ENCODE peak calls at places on chromosome 19, in six cellular contexts. I is left ventricle myocardium inferior, M is hepatocyte, W is stomach, R is foreskin keratinocyte, T is PC-3. E is an unnamed sample.
A peak's percentile ranks its signal among the peaks of the same experiment; 100 is the strongest.

GRCh38 chr19:43526884-43527859 is at the start of gene ETHE1:
- DNase-seq in I (peak; percentile 88), M (peak; percentile 87), W (peak; percentile 84), R (peak; percentile 60), T (peak; percentile 54), E (peak; percentile 79)

GRCh38 chr19:1104452-1105216 is 840 bp downstream of the GPX4 start:
- DNase-seq in I (peak; percentile 80), M (peak; percentile 93), W (peak; percentile 69), R (no peak), T (peak; percentile 70), E (peak; percentile 64)

GRCh38 chr19:34712606-34713261 is 21.3 kb upstream of the ZNF181 start:
- DNase-seq in I (no peak), M (peak; percentile 83), W (peak; percentile 52), R (peak; percentile 30), T (peak; percentile 77), E (peak; percentile 64)

GRCh38 chr19:48556163-48556562 is 4.2 kb downstream of the SULT2B1 start:
- DNase-seq in I (no peak), M (peak; percentile 82), W (no peak), R (peak; percentile 46), T (peak; percentile 72), E (peak; percentile 79)

GRCh38 chr19:18867751-18868150 is 28.2 kb downstream of the CERS1 start:
- DNase-seq in I (no peak), M (no peak), W (no peak), R (no peak), T (no peak), E (no peak)

GRCh38 chr19:34217952-34218817 is 36.2 kb upstream of the GARRE1 start:
- DNase-seq in I (no peak), M (peak; percentile 24), W (peak; percentile 39), R (peak; percentile 71), T (peak; percentile 96), E (peak; percentile 44)

GRCh38 chr19:42919757-42920079 is 2.0 kb upstream of the PSG6 start:
- DNase-seq in I (no peak), M (no peak), W (no peak), R (no peak), T (no peak), E (no peak)

GRCh38 chr19:10104665-10105221 is 1.4 kb upstream of the PPAN start:
- DNase-seq in I (no peak), M (no peak), W (no peak), R (no peak), T (no peak), E (no peak)

GRCh38 chr19:2063824-2064223 is 12.8 kb upstream of the MKNK2 start:
- DNase-seq in I (no peak), M (no peak), W (no peak), R (no peak), T (no peak), E (no peak)

GRCh38 chr19:28126499-28126898 is 1086.5 kb downstream of the UQCRFS1 start:
- DNase-seq in I (no peak), M (no peak), W (no peak), R (no peak), T (no peak), E (no peak)

GRCh38 chr19:12777217-12778019 is 2.1 kb upstream of the HOOK2 start:
- DNase-seq in I (peak; percentile 82), M (peak; percentile 91), W (peak; percentile 81), R (no peak), T (peak; percentile 89), E (peak; percentile 73)

GRCh38 chr19:41599175-41599966 is 23.4 kb downstream of the CEACAM21 start:
- DNase-seq in I (no peak), M (no peak), W (peak; percentile 15), R (no peak), T (no peak), E (no peak)

GRCh38 chr19:45352914-45353796 is 12.6 kb downstream of the KLC3 start:
- DNase-seq in I (no peak), M (no peak), W (no peak), R (no peak), T (no peak), E (no peak)

GRCh38 chr19:1172353-1173159 is 1.5 kb downstream of the SBNO2 start:
- DNase-seq in I (no peak), M (peak; percentile 68), W (peak; percentile 63), R (no peak), T (peak; percentile 58), E (no peak)

GRCh38 chr19:49863254-49863934 is 4.0 kb downstream of the PNKP start:
- DNase-seq in I (no peak), M (no peak), W (no peak), R (no peak), T (no peak), E (no peak)

GRCh38 chr19:42311612-42312160 is 1.4 kb upstream of the TMEM145 start:
- DNase-seq in I (no peak), M (no peak), W (no peak), R (no peak), T (no peak), E (no peak)

GRCh38 chr19:46546194-46546896 is 50.7 kb upstream of the PNMA8B start:
- DNase-seq in I (no peak), M (peak; percentile 86), W (peak; percentile 60), R (peak; percentile 41), T (peak; percentile 28), E (peak; percentile 62)

GRCh38 chr19:40718774-40719391 is 2.0 kb downstream of the ITPKC start:
- DNase-seq in I (peak; percentile 52), M (peak; percentile 89), W (peak; percentile 92), R (peak; percentile 90), T (peak; percentile 72), E (peak; percentile 87)

DNA sequence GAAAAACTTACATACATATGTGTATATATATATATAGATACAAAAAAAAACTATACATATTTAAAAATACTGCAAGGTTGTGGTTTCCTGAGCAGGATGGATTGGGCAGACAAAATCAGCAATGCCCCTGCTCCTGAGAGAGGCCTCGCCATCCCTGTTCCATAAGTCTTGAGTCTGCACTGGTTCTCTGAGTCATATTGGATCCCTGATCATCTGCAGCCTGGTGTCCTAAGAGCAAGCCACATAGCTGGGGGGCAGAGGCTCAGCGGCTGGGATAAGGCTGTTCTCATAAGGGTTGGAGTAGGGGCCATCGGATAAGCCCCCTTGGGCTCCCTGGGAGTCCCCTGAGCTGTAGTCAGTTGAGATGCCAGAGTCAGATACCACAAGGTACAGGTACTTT is 3.3 kb downstream of the SWSAP1 start:
- DNase-seq in I (no peak), M (no peak), W (no peak), R (no peak), T (peak; percentile 33), E (no peak)
- H3K27ac ChIP-seq in I (no peak overlapping the region), M (no peak overlapping the region), W (peak overlapping the region; percentile 22), R (no peak overlapping the region), T (peak overlapping the region; percentile 73), E (peak overlapping the region; percentile 96)

DNA sequence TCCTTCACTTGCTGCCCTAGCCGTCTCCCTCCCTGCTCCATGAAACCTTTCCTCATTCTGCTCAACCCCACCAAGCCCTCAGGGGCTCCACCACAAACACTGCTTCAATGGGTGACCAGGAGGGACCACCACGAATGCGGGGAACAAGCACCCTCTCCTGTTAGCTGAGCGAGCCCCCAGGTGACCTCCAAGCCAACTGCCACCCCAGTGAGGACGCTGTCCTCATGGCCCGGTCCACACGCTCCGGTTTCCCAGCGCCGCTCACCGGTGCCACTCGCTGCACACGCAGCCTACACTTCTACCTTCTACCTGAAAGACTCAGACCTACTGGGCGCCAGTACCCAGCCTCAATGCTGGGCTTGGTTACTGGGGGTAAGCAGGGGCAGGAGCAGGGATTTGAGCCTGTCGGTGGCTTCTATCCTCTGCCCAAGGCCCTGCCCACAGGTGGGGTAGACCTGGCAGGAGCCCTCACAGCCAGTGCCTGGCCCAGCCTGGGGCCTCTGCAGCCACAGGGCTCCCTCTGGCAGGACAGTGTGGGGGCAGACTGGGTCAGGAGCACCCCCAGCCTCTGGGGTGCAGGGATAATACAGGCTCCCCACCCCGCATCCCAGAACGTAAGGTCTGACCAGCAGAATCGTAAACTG is 704 bp upstream of the TMEM86B start:
- DNase-seq in I (no peak), M (no peak), W (no peak), R (no peak), T (no peak), E (no peak)
- H3K27ac ChIP-seq in I (peak overlapping the region; percentile 67), M (peak overlapping the region; percentile 97), W (peak overlapping the region; percentile 74), R (no peak overlapping the region), T (no peak overlapping the region), E (peak overlapping the region; percentile 32)

GRCh38 chr19:53982611-53983010 is 8.8 kb upstream of the CACNG6 start:
- DNase-seq in I (peak; percentile 55), M (peak; percentile 67), W (peak; percentile 59), R (no peak), T (peak; percentile 67), E (no peak)
- H3K27ac ChIP-seq in I (no peak overlapping the region), M (no peak overlapping the region), W (no peak overlapping the region), R (no peak overlapping the region), T (no peak overlapping the region), E (peak overlapping the region; percentile 96)

DNA sequence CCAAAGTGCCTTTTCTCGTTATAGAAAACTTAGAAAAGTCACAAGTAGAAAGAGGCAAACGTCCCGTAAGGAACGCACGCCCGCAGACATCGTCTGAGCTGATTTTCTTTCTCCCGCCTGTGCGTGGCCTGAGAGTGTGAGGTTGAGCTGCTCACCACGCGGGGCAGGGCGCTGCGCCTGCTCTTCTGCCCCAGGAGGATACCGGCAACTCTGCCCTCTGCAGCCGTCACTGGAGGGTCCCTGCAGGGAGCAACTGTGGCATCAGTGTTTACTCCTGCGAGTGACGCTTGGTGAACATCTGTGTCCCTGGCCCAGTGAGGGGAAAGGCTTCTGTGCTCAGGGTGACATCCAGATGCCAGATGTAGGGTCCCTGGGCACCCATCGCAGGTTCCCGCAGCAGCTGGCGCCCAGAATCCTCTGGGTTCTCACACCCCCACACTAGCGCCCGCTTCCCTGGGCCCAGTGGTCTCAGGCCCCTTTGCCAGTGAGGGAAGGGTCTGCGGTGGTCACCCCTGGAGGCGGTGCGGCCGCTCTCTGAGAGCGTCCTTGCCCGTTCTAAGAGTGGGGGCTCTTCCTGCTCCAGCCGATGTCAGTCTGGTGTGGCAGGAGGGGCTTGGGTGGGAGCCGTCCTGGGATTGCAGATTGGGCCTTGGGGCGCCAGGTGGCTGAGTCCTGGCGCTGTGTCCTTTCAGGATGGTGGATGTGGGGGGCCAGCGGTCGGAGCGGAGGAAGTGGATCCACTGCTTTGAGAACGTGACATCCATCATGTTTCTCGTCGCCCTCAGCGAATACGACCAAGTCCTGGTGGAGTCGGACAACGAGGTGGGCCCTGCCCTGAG is 17.4 kb upstream of the GNA15 start:
- DNase-seq in I (no peak), M (no peak), W (no peak), R (no peak), T (no peak), E (no peak)
- H3K27ac ChIP-seq in I (no peak overlapping the region), M (no peak overlapping the region), W (no peak overlapping the region), R (no peak overlapping the region), T (no peak overlapping the region), E (peak overlapping the region; percentile 64)

DNA sequence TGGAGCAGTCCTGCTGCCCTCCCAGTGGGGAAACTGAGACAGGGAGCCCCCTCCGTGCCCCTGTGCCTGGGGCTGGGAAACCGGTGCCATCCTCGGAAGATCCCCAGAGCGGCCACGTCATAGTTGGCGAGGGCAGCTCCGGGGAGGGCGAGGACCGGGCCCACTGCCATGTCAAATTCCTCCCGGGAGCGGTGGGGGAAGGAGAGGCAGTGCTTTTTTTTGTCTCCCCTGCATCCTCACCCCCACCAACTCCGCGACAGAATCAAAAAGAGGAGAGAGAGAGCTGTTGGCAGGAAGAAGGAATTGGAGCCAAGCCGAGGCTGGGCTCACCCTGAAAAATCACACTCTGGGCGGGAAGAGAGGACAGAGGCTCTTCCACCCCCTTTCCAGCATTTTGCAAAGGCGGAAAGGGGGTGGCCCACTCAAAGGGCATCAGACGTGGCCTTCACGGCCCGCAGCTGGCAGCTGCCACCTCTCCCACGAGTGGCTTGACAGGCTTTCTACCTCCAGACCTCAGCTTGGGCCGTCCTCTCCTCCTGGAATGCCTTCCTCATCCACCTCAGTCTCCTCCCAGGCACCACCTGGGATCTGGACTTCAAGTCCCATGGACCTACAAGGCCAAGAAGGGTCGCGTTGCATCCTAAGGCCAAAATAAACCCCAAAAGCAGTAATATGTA is 19.6 kb upstream of the NFIC start:
- DNase-seq in I (peak; percentile 79), M (no peak), W (peak; percentile 83), R (no peak), T (no peak), E (no peak)
- H3K27ac ChIP-seq in I (peak overlapping the region; percentile 81), M (peak overlapping the region; percentile 66), W (peak overlapping the region; percentile 87), R (no peak overlapping the region), T (no peak overlapping the region), E (peak overlapping the region; percentile 100)